ENCODE peak calls at places on chromosomes 3 and 15, in six cellular contexts. O is brain microvascular endothelial cell, H is mucosa of descending colon, T is ascending aorta, U is prostate gland, G is tibial nerve. Q is an unnamed sample.

GRCh38 chr3:9345041-9345440 is 17.8 kb upstream of the THUMPD3 start:
- DNase-seq in U (no peak), T (no peak), H (no peak), O (no peak), G (no peak), Q (no peak)

GRCh38 chr3:107404727-107405519 is 27.7 kb downstream of the CCDC54 start:
- DNase-seq in T (no peak), O (peak; percentile 48), U (no peak), H (no peak), G (no peak), Q (no peak)

GRCh38 chr15:62462721-62463120 is 297.6 kb upstream of the C2CD4B start:
- DNase-seq in T (no peak), H (no peak), O (no peak), U (no peak), G (no peak), Q (no peak)

GRCh38 chr3:50358927-50359759 is at the start of gene TMEM115:
- DNase-seq in O (peak; percentile 99), T (peak; percentile 96), H (peak; percentile 97), G (peak; percentile 94), U (peak; percentile 99), Q (peak; percentile 94)

GRCh38 chr15:88981244-88982215 is 68.4 kb upstream of the MFGE8 start:
- DNase-seq in O (no peak), U (no peak), H (no peak), G (no peak), T (no peak), Q (peak; percentile 82)

GRCh38 chr3:132318451-132318850 is 1.2 kb downstream of the ACP3 start:
- DNase-seq in H (no peak), T (no peak), O (no peak), U (no peak), G (no peak), Q (no peak)

GRCh38 chr3:43583481-43583880 is 38.3 kb downstream of the ANO10 start:
- DNase-seq in G (no peak), U (no peak), H (no peak), O (no peak), T (no peak), Q (peak; percentile 16)

GRCh38 chr15:96327155-96327741 is 3.3 kb upstream of the NR2F2 start:
- DNase-seq in H (no peak), U (peak; percentile 64), T (no peak), G (no peak), O (peak; percentile 72), Q (peak; percentile 60)

GRCh38 chr3:163890661-163891060 is 1187.6 kb downstream of the SI start:
- DNase-seq in H (no peak), U (no peak), O (no peak), G (no peak), T (no peak), Q (no peak)

GRCh38 chr15:71883447-71883846 is 73.1 kb downstream of the NR2E3 start:
- DNase-seq in U (no peak), T (no peak), H (no peak), G (no peak), O (no peak), Q (no peak)

GRCh38 chr3:124126446-124127017 is 134.6 kb upstream of the ROPN1 start:
- DNase-seq in H (no peak), T (no peak), O (no peak), G (no peak), U (no peak), Q (no peak)

GRCh38 chr15:84981711-84982300 is at the start of gene PDE8A:
- DNase-seq in G (no peak), H (peak; percentile 81), T (no peak), O (no peak), U (peak; percentile 26), Q (no peak)

GRCh38 chr15:62390793-62391543 is 225.9 kb upstream of the C2CD4B start:
- DNase-seq in U (peak; percentile 32), O (peak; percentile 31), H (peak; percentile 63), T (no peak), G (no peak), Q (peak; percentile 52)

GRCh38 chr3:65734382-65734781 is 304.3 kb downstream of the MAGI1 start:
- DNase-seq in T (no peak), G (no peak), O (no peak), H (no peak), U (no peak), Q (no peak)

GRCh38 chr3:65732060-65732933 is 306.4 kb downstream of the MAGI1 start:
- DNase-seq in T (no peak), O (peak; percentile 54), U (peak; percentile 33), H (no peak), G (no peak), Q (no peak)

GRCh38 chr3:65730449-65730848 is 308.3 kb downstream of the MAGI1 start:
- DNase-seq in T (no peak), G (no peak), U (no peak), H (no peak), O (no peak), Q (no peak)

GRCh38 chr3:65733459-65733858 is 305.3 kb downstream of the MAGI1 start:
- DNase-seq in T (no peak), U (no peak), G (no peak), H (no peak), O (no peak), Q (no peak)

DNA sequence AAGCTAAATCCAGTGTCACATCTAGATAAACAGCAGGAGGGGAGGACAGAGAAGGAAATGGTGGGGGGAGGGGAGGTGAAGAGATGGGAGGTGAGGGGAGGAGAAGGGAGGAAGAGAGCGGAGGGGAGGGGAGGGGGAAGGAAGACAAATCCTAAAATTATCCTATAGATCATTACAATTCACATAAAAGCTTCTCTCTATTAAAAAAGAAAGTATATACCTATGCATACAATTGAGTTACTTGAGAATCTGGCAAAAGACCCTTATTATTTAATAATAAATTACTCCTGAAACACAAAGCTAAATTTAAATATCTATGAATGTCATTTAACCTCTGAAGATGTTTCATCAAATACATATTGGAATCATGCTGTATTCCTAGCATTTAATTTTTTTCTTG is 303.9 kb downstream of the MAGI1 start:
- DNase-seq in T (no peak), O (no peak), G (no peak), U (no peak), H (no peak), Q (no peak)
- H3K36me3 ChIP-seq in T (no peaks in the 10 kb centered on the region), O (no peaks in the 10 kb centered on the region), G (no peaks in the 10 kb centered on the region), U (no peaks in the 10 kb centered on the region), H (no peaks in the 10 kb centered on the region), Q (no peaks in the 10 kb centered on the region)

GRCh38 chr3:65425880-65426279 is 612.8 kb downstream of the MAGI1 start:
- DNase-seq in G (no peak), O (peak; percentile 20), T (no peak), H (no peak), U (no peak), Q (peak; percentile 38)
- TF ChIP-seq CTCF in G (no peak), O (peak; percentile 61), T (no peak), H (no peak), U (peak; percentile 27), Q (peak; percentile 10)

GRCh38 chr3:78992400-78992799 is 775.4 kb downstream of the ROBO1 start:
- DNase-seq in H (no peak), U (no peak), G (no peak), O (no peak), T (no peak), Q (no peak)

GRCh38 chr3:78992830-78993229 is 775.0 kb downstream of the ROBO1 start:
- DNase-seq in U (no peak), T (no peak), G (no peak), H (no peak), O (no peak), Q (no peak)

GRCh38 chr3:78994174-78995027 is 773.4 kb downstream of the ROBO1 start:
- DNase-seq in G (no peak), T (no peak), U (no peak), H (no peak), O (peak; percentile 22), Q (no peak)

GRCh38 chr3:78993375-78993774 is 774.4 kb downstream of the ROBO1 start:
- DNase-seq in U (no peak), G (no peak), O (no peak), T (no peak), H (no peak), Q (no peak)

GRCh38 chr3:78995087-78995486 is 772.7 kb downstream of the ROBO1 start:
- DNase-seq in T (no peak), U (no peak), G (no peak), O (no peak), H (no peak), Q (no peak)
- H3K36me3 ChIP-seq in T (no peaks in the 10 kb centered on the region), U (no peaks in the 10 kb centered on the region), G (no peaks in the 10 kb centered on the region), O (no peaks in the 10 kb centered on the region), H (no peaks in the 10 kb centered on the region), Q (no peaks in the 10 kb centered on the region)

GRCh38 chr3:197519801-197520211 is 36.0 kb downstream of the BDH1 start:
- DNase-seq in G (no peak), O (no peak), U (no peak), H (no peak), T (no peak), Q (no peak)
- TF ChIP-seq CTCF in G (no peak), O (peak; percentile 19), U (no peak), H (no peak), T (no peak), Q (no peak)

GRCh38 chr3:168239287-168239686 is 143.6 kb upstream of the GOLIM4 start:
- DNase-seq in U (no peak), T (no peak), G (no peak), H (no peak), O (no peak), Q (no peak)

DNA sequence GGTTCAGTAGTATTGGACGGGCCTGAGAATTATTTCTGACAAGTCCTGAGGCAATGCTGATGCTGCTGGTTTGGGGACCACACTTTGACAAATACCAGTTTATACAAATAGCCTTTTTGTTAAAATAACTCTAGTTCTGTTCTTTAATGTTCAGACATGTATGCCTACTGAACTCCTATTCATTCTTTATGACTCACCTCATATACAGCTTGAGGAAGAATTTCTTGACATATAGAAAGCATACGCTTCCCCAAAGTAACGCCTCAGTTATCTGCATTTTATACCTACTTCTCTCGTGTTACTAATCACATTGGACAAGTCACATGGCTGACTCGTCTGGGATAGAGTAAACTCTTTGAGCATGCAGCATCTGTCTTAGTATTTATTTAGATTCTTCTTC is 145.4 kb upstream of the GOLIM4 start:
- DNase-seq in T (no peak), U (no peak), G (no peak), O (no peak), H (no peak), Q (no peak)
- H3K36me3 ChIP-seq in T (no peaks in the 10 kb centered on the region), U (no peaks in the 10 kb centered on the region), G (no peaks in the 10 kb centered on the region), O (no peaks in the 10 kb centered on the region), H (no peaks in the 10 kb centered on the region), Q (no peaks in the 10 kb centered on the region)

Q was measured in Caco-2.